ENCODE peak calls at places on chromosomes 5 and 9, in eight cellular contexts. M is CD8-positive, alpha-beta memory T cell; P is upper lobe of right lung; R is left ventricle myocardium inferior; B is sigmoid colon; A is IMR-90; C is GM23248; J is tibial artery. I is an unnamed sample. For H3K27me3 and H3K36me3, the result is how much of the 10 kb centered on the place peaks cover.

GRCh38 chr5:157665467-157666085 is 5.8 kb upstream of the C5orf52 start:
- DNase-seq in M (no peak), P (no peak), R (no peak), B (no peak), A (peak), C (peak), J (no peak), I (no peak)

GRCh38 chr9:112042244-112042638 is 132.9 kb downstream of the SUSD1 start:
- DNase-seq in M (no peak), P (no peak), R (no peak), B (no peak), A (no peak), C (peak), J (no peak), I (no peak)

GRCh38 chr5:132877938-132878337 is 4.5 kb downstream of the LEAP2 start:
- DNase-seq in M (no peak), P (no peak), R (peak), B (no peak), A (peak), C (peak), J (no peak), I (no peak)

GRCh38 chr9:76699966-76700365 is 64.3 kb upstream of the PCA3 start:
- DNase-seq in M (no peak), P (no peak), R (no peak), B (no peak), A (peak), C (peak), J (no peak), I (no peak)

GRCh38 chr5:173981362-173981761 is 7.6 kb upstream of the C5orf47 start:
- DNase-seq in M (no peak), P (no peak), R (no peak), B (no peak), A (no peak), C (no peak), J (no peak), I (no peak)

GRCh38 chr9:92151691-92152393 is 36.6 kb upstream of the SPTLC1 start:
- DNase-seq in M (no peak), P (no peak), R (peak), B (peak), A (peak), C (peak), J (no peak), I (no peak)

GRCh38 chr5:34412769-34413168 is 243.4 kb upstream of the RAI14 start:
- DNase-seq in M (no peak), P (no peak), R (no peak), B (no peak), A (peak), C (peak), J (no peak), I (no peak)

GRCh38 chr5:148125641-148126040 is 42.7 kb upstream of the SPINK14 start:
- DNase-seq in M (no peak), P (no peak), R (no peak), B (no peak), A (peak), C (peak), J (no peak), I (peak)

GRCh38 chr5:132470596-132470995 is 20.0 kb downstream of the IRF1 start:
- DNase-seq in M (no peak), P (peak), R (no peak), B (peak), A (no peak), C (no peak), J (peak), I (no peak)

GRCh38 chr5:24629798-24630197 is 15.0 kb downstream of the CDH10 start:
- DNase-seq in M (no peak), P (no peak), R (no peak), B (no peak), A (no peak), C (no peak), J (no peak), I (no peak)

GRCh38 chr9:37283730-37284235 is 138.7 kb upstream of the GRHPR start:
- DNase-seq in M (no peak), P (no peak), R (no peak), B (no peak), A (peak), C (peak), J (no peak), I (peak)

GRCh38 chr9:98087420-98088354 is 31.2 kb downstream of the NANS start:
- DNase-seq in M (peak), P (peak), R (peak), B (peak), A (peak), C (peak), J (peak), I (peak)

GRCh38 chr5:180315762-180316212 is 23.9 kb upstream of the MAPK9 start:
- DNase-seq in M (peak), P (peak), R (peak), B (no peak), A (peak), C (peak), J (no peak), I (peak)

GRCh38 chr9:38119570-38119969 is 50.5 kb upstream of the SHB start:
- DNase-seq in M (no peak), P (no peak), R (no peak), B (no peak), A (no peak), C (no peak), J (no peak), I (no peak)

GRCh38 chr5:138975098-138975847 is 100.1 kb upstream of the LRRTM2 start:
- DNase-seq in M (no peak), P (no peak), R (peak), B (peak), A (peak), C (peak), J (no peak), I (no peak)

GRCh38 chr9:124110307-124110915 is 98.8 kb downstream of the LHX2 start:
- DNase-seq in M (peak), P (peak), R (peak), B (no peak), A (peak), C (peak), J (no peak), I (peak)

GRCh38 chr5:14687023-14687665 is 22.6 kb downstream of the OTULIN start:
- DNase-seq in M (no peak), P (no peak), R (peak), B (no peak), A (no peak), C (peak), J (no peak), I (no peak)

GRCh38 chr9:9998491-9999287 is 614.1 kb downstream of the PTPRD start:
- DNase-seq in M (no peak), P (no peak), R (no peak), B (no peak), A (no peak), C (peak), J (no peak), I (no peak)

GRCh38 chr5:150522504-150523464 is 14.9 kb downstream of the NDST1 start:
- DNase-seq in M (no peak), P (no peak), R (peak), B (no peak), A (no peak), C (no peak), J (no peak), I (no peak)

GRCh38 chr9:129414377-129415021 is 206.4 kb downstream of the C9orf50 start:
- DNase-seq in M (peak), P (no peak), R (peak), B (peak), A (peak), C (peak), J (no peak), I (peak)

GRCh38 chr5:143701476-143701875 is 110.5 kb upstream of the HMHB1 start:
- DNase-seq in M (no peak), P (no peak), R (no peak), B (no peak), A (peak), C (no peak), J (no peak), I (no peak)

GRCh38 chr5:16894236-16895057 is 41.6 kb downstream of the MYO10 start:
- DNase-seq in M (no peak), P (no peak), R (no peak), B (no peak), A (peak), C (peak), J (no peak), I (peak)

GRCh38 chr5:9622891-9623547 is 7.1 kb downstream of the TAS2R1 start:
- DNase-seq in M (no peak), P (no peak), R (no peak), B (no peak), A (peak), C (peak), J (no peak), I (no peak)

GRCh38 chr5:115949096-115949495 is 13.2 kb upstream of the LVRN start:
- DNase-seq in M (no peak), P (no peak), R (no peak), B (no peak), A (peak), C (peak), J (no peak), I (no peak)

GRCh38 chr9:15509931-15510788 is 610 bp downstream of the PSIP1 start:
- DNase-seq in M (peak), P (peak), R (peak), B (peak), A (no peak), C (peak), J (peak), I (peak)

GRCh38 chr5:115573133-115573532 is 28.6 kb upstream of the FEM1C start:
- DNase-seq in M (no peak), P (no peak), R (no peak), B (no peak), A (peak), C (peak), J (no peak), I (no peak)

GRCh38 chr9:5626727-5627634 is 1.9 kb upstream of the RIC1 start:
- DNase-seq in M (peak), P (no peak), R (peak), B (no peak), A (peak), C (peak), J (peak), I (no peak)

GRCh38 chr5:179166886-179167841 is 107.0 kb downstream of the ZNF354C start:
- DNase-seq in M (no peak), P (peak), R (peak), B (peak), A (peak), C (peak), J (peak), I (peak)

GRCh38 chr5:135553688-135554462 is 18.1 kb upstream of the NEUROG1 start:
- DNase-seq in M (no peak), P (no peak), R (no peak), B (no peak), A (peak), C (peak), J (no peak), I (peak)

GRCh38 chr5:164148292-164148691 is 642.9 kb downstream of the MAT2B start:
- DNase-seq in M (no peak), P (no peak), R (no peak), B (no peak), A (no peak), C (no peak), J (no peak), I (peak)

GRCh38 chr9:112784020-112784788 is 33.6 kb downstream of the SNX30 start:
- DNase-seq in M (no peak), P (no peak), R (no peak), B (no peak), A (peak), C (no peak), J (no peak), I (peak)

GRCh38 chr5:175809531-175810121 is 61.8 kb upstream of the CPLX2 start:
- DNase-seq in M (no peak), P (no peak), R (no peak), B (no peak), A (peak), C (peak), J (no peak), I (peak)

GRCh38 chr9:116190997-116191396 is 37.4 kb downstream of the PAPPA start:
- DNase-seq in M (no peak), P (no peak), R (no peak), B (no peak), A (peak), C (peak), J (no peak), I (no peak)

GRCh38 chr9:127397722-127398647 is 1.0 kb downstream of the SLC2A8 start:
- DNase-seq in M (peak), P (peak), R (peak), B (peak), A (peak), C (peak), J (peak), I (peak)

GRCh38 chr9:114028646-114029045 is 49.5 kb downstream of the AMBP start:
- DNase-seq in M (no peak), P (no peak), R (no peak), B (peak), A (no peak), C (no peak), J (peak), I (no peak)

GRCh38 chr5:131381011-131381410 is 117.2 kb downstream of the CDC42SE2 start:
- DNase-seq in M (no peak), P (no peak), R (no peak), B (no peak), A (peak), C (no peak), J (no peak), I (no peak)

GRCh38 chr5:96347502-96348292 is 85.4 kb downstream of the PCSK1 start:
- DNase-seq in M (no peak), P (no peak), R (no peak), B (no peak), A (peak), C (peak), J (no peak), I (no peak)

GRCh38 chr5:74541381-74541781 is 99.1 kb downstream of the ENC1 start:
- DNase-seq in M (no peak), P (no peak), R (no peak), B (no peak), A (peak), C (peak), J (no peak), I (no peak)

GRCh38 chr5:77953374-77953773 is 177.2 kb upstream of the TBCA start:
- DNase-seq in M (no peak), P (no peak), R (no peak), B (no peak), A (no peak), C (no peak), J (no peak), I (no peak)

GRCh38 chr5:32490972-32491557 is 46.5 kb upstream of the ZFR start:
- DNase-seq in M (no peak), P (no peak), R (no peak), B (no peak), A (no peak), C (no peak), J (no peak), I (no peak)
- H3K27me3 ChIP-seq in M (under half), P (under half), R (under half), B (under half), A (under half), C (under half), J (under half), I (under half)

GRCh38 chr9:35168963-35169362 is 7.2 kb downstream of the UNC13B start:
- DNase-seq in M (no peak), P (no peak), R (no peak), B (no peak), A (no peak), C (no peak), J (no peak), I (no peak)
- H3K4me3 ChIP-seq in M (no peak), P (no peak), R (no peak), B (no peak), A (no peak), C (no peak), J (no peak), I (no peak)

GRCh38 chr9:72928042-72928507 is 24.8 kb downstream of the ALDH1A1 start:
- DNase-seq in M (no peak), P (no peak), R (no peak), B (no peak), A (no peak), C (no peak), J (no peak), I (no peak)
- H3K36me3 ChIP-seq in M (under half), P (half or more), R (under half), B (half or more), A (under half), C (under half), J (under half), I (under half)

GRCh38 chr5:3103241-3103855 is 351.9 kb upstream of the IRX2 start:
- DNase-seq in M (no peak), P (peak), R (no peak), B (no peak), A (no peak), C (no peak), J (no peak), I (peak)
- H3K27me3 ChIP-seq in M (under half), P (under half), R (half or more), B (under half), A (under half), C (under half), J (under half), I (under half)

DNA sequence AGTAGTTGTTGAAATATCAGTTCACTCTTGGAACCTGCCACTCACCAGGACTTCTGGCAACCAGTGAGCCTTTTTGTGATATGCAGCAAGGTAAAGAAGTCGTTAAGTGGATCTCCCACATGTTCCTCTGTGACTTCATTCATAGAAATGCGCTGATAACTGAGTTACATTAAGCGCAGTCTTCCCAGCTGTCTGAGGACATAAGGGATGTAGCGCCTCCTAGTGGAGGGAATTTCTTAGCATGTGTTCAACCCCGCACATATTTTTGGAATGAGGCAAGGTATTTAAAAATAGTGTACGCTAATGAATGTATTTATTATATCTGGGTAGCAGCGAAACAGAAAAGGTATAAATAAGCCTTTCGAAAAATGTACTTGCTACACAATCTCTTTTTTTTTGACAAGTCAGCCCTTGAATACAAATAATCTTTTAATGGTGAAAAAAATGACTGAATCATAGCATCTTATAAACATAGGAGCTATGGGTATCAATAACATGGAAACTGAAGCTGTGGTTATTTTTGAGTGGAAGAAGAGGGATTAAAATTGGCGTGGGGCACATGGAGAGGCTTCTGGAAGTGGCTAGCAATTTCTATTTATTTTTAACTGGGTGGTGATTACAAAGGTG is 38.0 kb downstream of the PALM2AKAP2 start:
- DNase-seq in M (no peak), P (no peak), R (no peak), B (peak), A (peak), C (peak), J (peak), I (peak)
- H3K4me3 ChIP-seq in M (no peak), P (no peak), R (peak), B (no peak), A (no peak), C (peak), J (no peak), I (no peak)

GRCh38 chr9:89312154-89312616 is 1.2 kb downstream of the CKS2 start:
- DNase-seq in M (no peak), P (no peak), R (no peak), B (no peak), A (no peak), C (peak), J (no peak), I (no peak)

GRCh38 chr9:89314955-89315354 is 3.3 kb upstream of the SECISBP2 start:
- DNase-seq in M (no peak), P (no peak), R (no peak), B (no peak), A (no peak), C (no peak), J (no peak), I (no peak)

GRCh38 chr9:89315482-89315881 is 2.8 kb upstream of the SECISBP2 start:
- DNase-seq in M (no peak), P (no peak), R (no peak), B (no peak), A (no peak), C (no peak), J (no peak), I (no peak)

GRCh38 chr9:89311346-89312153 is 555 bp downstream of the CKS2 start:
- DNase-seq in M (no peak), P (peak), R (peak), B (peak), A (no peak), C (peak), J (no peak), I (peak)

DNA sequence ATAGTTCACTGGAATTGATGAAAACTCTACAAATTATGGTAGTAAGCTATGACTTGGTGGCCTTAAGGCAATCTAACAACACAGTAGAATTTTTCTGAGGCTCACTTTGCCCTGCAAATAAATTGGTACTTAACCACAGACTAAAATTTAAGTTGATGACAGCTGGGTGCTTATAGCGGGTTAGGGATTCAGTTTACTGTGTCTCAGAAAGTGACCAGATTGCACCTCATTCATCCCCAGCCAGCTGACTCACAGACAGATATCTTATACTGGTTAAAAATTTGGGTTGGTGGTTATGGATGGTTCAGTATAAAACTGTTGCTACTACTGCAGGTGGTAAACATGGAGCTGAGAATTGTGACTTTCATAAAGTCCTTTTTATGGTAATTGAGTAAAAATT is 2.8 kb downstream of the CKS2 start:
- DNase-seq in M (no peak), P (no peak), R (no peak), B (no peak), A (peak), C (peak), J (no peak), I (no peak)
- H3K36me3 ChIP-seq in M (under half), P (under half), R (under half), B (under half), A (under half), C (under half), J (under half), I (under half)

DNA sequence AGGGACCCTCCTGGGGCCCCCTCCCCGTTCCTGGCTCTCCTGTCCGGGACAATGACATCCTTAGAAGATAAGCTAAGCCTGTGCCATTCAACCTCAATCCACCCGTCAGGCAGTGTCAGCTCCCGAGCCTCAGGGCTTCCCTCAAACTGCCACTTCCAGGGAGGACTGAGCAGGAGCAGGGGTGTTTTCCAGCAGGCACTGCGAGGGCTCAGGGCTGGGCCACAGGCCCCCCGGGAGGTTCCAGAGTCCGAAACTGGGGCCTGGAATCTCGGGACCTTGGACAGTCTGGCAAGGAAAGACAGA is 26.2 kb downstream of the LHX3 start:
- DNase-seq in M (no peak), P (no peak), R (no peak), B (no peak), A (no peak), C (no peak), J (no peak), I (peak)
- H3K27me3 ChIP-seq in M (under half), P (under half), R (half or more), B (under half), A (under half), C (under half), J (half or more), I (under half)

GRCh38 chr9:34576943-34577634 is 12.4 kb downstream of the CNTFR start:
- DNase-seq in M (no peak), P (no peak), R (no peak), B (no peak), A (no peak), C (no peak), J (no peak), I (peak)

GRCh38 chr9:34579097-34579818 is 10.3 kb downstream of the CNTFR start:
- DNase-seq in M (no peak), P (no peak), R (no peak), B (no peak), A (no peak), C (no peak), J (no peak), I (peak)

GRCh38 chr9:34576593-34576935 is 13.0 kb downstream of the CNTFR start:
- DNase-seq in M (no peak), P (no peak), R (no peak), B (no peak), A (no peak), C (no peak), J (no peak), I (peak)

GRCh38 chr9:34578241-34579096 is 11.1 kb downstream of the CNTFR start:
- DNase-seq in M (no peak), P (no peak), R (no peak), B (no peak), A (peak), C (peak), J (no peak), I (peak)

GRCh38 chr9:34577635-34578240 is 11.8 kb downstream of the CNTFR start:
- DNase-seq in M (no peak), P (no peak), R (no peak), B (no peak), A (no peak), C (no peak), J (no peak), I (peak)
- H3K4me3 ChIP-seq in M (no peak), P (no peak), R (peak), B (peak), A (no peak), C (peak), J (peak), I (peak)

GRCh38 chr5:177430146-177430951 is 3.9 kb downstream of the GRK6 start:
- DNase-seq in M (peak), P (peak), R (no peak), B (no peak), A (no peak), C (no peak), J (no peak), I (no peak)
- H3K36me3 ChIP-seq in M (under half), P (under half), R (under half), B (under half), A (under half), C (under half), J (under half), I (under half)